ENCODE peak calls at places on chromosomes 6 and 20, in nine cellular contexts. M is stomach; F is activated CD8-positive, alpha-beta memory T cell treated with anti-CD3 and anti-CD28 coated beads for 1 hour; R is GM18507; P is stimulated activated CD4-positive, alpha-beta T cell treated with anti-CD3 and anti-CD28 coated beads, Interleukin-15, amount 100 ng/mL, for 24 hours; X is hepatic stellate cell; G is activated T-helper 1 cell treated with anti-CD3 and anti-CD28 coated beads, Interleukin-2, amount 50 U/mL, for 16 hours; E is BJ; U is AG08396. K is an unnamed sample.

GRCh38 chr6:33683051-33683571 is 28.4 kb downstream of the UQCC2 start:
- DNase-seq in M (no peak), F (no peak), R (no peak), P (peak), X (no peak), G (no peak), E (no peak), U (no peak), K (no peak)

GRCh38 chr20:2485080-2485479 is 14.5 kb upstream of the SNRPB start:
- DNase-seq in M (no peak), F (no peak), R (no peak), P (no peak), X (no peak), G (no peak), E (no peak), U (no peak), K (no peak)

GRCh38 chr20:37223053-37223452 is 38.6 kb downstream of the GHRH start:
- DNase-seq in M (no peak), F (no peak), R (no peak), P (no peak), X (peak), G (no peak), E (peak), U (peak), K (no peak)

GRCh38 chr6:105178110-105178509 is 1.7 kb downstream of the POPDC3 start:
- DNase-seq in M (no peak), F (no peak), R (no peak), P (no peak), X (peak), G (no peak), E (peak), U (peak), K (no peak)

GRCh38 chr6:89432875-89433636 is at the start of gene ANKRD6:
- DNase-seq in M (peak), F (peak), R (peak), P (peak), X (peak), G (peak), E (no peak), U (peak), K (no peak)

GRCh38 chr6:142254513-142254912 is 47.3 kb upstream of the ADGRG6 start:
- DNase-seq in M (no peak), F (no peak), R (no peak), P (no peak), X (no peak), G (no peak), E (no peak), U (no peak), K (no peak)

GRCh38 chr20:56606174-56606945 is 22.7 kb upstream of the TFAP2C start:
- DNase-seq in M (peak), F (no peak), R (no peak), P (no peak), X (no peak), G (no peak), E (no peak), U (no peak), K (no peak)

GRCh38 chr20:47682916-47683315 is 102.4 kb downstream of the SULF2 start:
- DNase-seq in M (no peak), F (no peak), R (no peak), P (no peak), X (no peak), G (no peak), E (no peak), U (no peak), K (no peak)

GRCh38 chr6:140203611-140204553 is 829.4 kb upstream of the CITED2 start:
- DNase-seq in M (no peak), F (no peak), R (no peak), P (no peak), X (peak), G (no peak), E (peak), U (peak), K (no peak)

GRCh38 chr20:48745330-48745729 is 82.5 kb downstream of the PREX1 start:
- DNase-seq in M (no peak), F (no peak), R (no peak), P (no peak), X (no peak), G (no peak), E (no peak), U (no peak), K (no peak)

K was measured in GM12864.